ENCODE peak calls at places on chromosomes 7 and 10, in five cellular contexts. B, Z, F, P and H are unnamed samples.

GRCh38 chr7:78398576-78398975 is 600.0 kb downstream of the PHTF2 start:
- DNase-seq in F (no peak), B (no peak), Z (no peak), P (no peak), H (no peak)

GRCh38 chr7:3937564-3937963 is 636.5 kb downstream of the SDK1 start:
- DNase-seq in B (no peak), Z (no peak), P (no peak), F (no peak), H (no peak)

GRCh38 chr10:105774881-105775280 is 1133.8 kb downstream of the SORCS3 start:
- DNase-seq in F (no peak), P (no peak), B (no peak), Z (no peak), H (no peak)

GRCh38 chr7:79352323-79352722 is 101.1 kb downstream of the MAGI2 start:
- DNase-seq in F (no peak), Z (no peak), B (no peak), P (no peak), H (no peak)

GRCh38 chr7:82015751-82016150 is 245.9 kb upstream of the HGF start:
- DNase-seq in Z (no peak), P (no peak), F (no peak), B (no peak), H (no peak)

GRCh38 chr7:108072739-108073138 is 57.4 kb downstream of the LAMB4 start:
- DNase-seq in F (no peak), Z (no peak), P (no peak), B (no peak), H (no peak)

GRCh38 chr10:71244638-71245419 is 32.5 kb downstream of the UNC5B start:
- DNase-seq in P (peak; percentile 75), B (peak; percentile 72), F (peak; percentile 39), Z (peak; percentile 94), H (peak; percentile 85)

GRCh38 chr10:124083740-124084397 is 9.5 kb downstream of the CHST15 start:
- DNase-seq in Z (peak; percentile 41), B (no peak), P (no peak), F (no peak), H (no peak)

GRCh38 chr7:19747740-19748339 is 25.6 kb downstream of the TMEM196 start:
- DNase-seq in B (no peak), Z (no peak), P (peak; percentile 59), F (no peak), H (no peak)

GRCh38 chr10:49632406-49633317 is 18.8 kb downstream of the CHAT start:
- DNase-seq in F (no peak), B (no peak), P (no peak), Z (no peak), H (no peak)

GRCh38 chr10:61933857-61934559 is 32.5 kb downstream of the ARID5B start:
- DNase-seq in B (no peak), Z (no peak), F (no peak), P (no peak), H (no peak)

GRCh38 chr7:109387530-109387929 is 817.9 kb downstream of the DNAJB9 start:
- DNase-seq in F (no peak), P (no peak), B (peak; percentile 4), Z (no peak), H (no peak)

GRCh38 chr10:33506391-33506790 is 171.9 kb upstream of the NRP1 start:
- DNase-seq in P (no peak), B (no peak), Z (no peak), F (no peak), H (no peak)

GRCh38 chr7:135716677-135717238 is 11.2 kb downstream of the SLC13A4 start:
- DNase-seq in F (no peak), Z (peak; percentile 49), P (peak; percentile 93), B (no peak), H (peak; percentile 77)

GRCh38 chr10:108911814-108912541 is 1011.3 kb downstream of the XPNPEP1 start:
- DNase-seq in Z (no peak), B (peak; percentile 25), P (peak; percentile 59), F (peak; percentile 64), H (peak; percentile 34)

GRCh38 chr10:123301077-123301875 is 147.1 kb downstream of the BUB3 start:
- DNase-seq in Z (no peak), P (peak; percentile 5), B (no peak), F (no peak), H (peak; percentile 20)

GRCh38 chr7:97215556-97215955 is 98.1 kb downstream of the SDHAF3 start:
- DNase-seq in F (no peak), B (no peak), P (no peak), Z (no peak), H (no peak)

GRCh38 chr10:109913351-109913902 is 9.9 kb downstream of the XPNPEP1 start:
- DNase-seq in B (no peak), Z (no peak), P (no peak), F (no peak), H (no peak)

GRCh38 chr7:151697515-151697895 is 177.8 kb upstream of the RHEB start:
- DNase-seq in F (no peak), P (no peak), B (no peak), Z (no peak), H (no peak)

GRCh38 chr10:5746197-5746596 is 61.6 kb downstream of the TASOR2 start:
- DNase-seq in B (peak; percentile 21), F (no peak), P (no peak), Z (no peak), H (no peak)

GRCh38 chr10:64430690-64431323 is 909.6 kb downstream of the REEP3 start:
- DNase-seq in P (peak; percentile 1), F (no peak), B (no peak), Z (no peak), H (no peak)

GRCh38 chr7:30232366-30232765 is 52.0 kb upstream of the ZNRF2 start:
- DNase-seq in P (no peak), B (no peak), F (no peak), Z (no peak), H (no peak)

GRCh38 chr10:52740913-52741675 is 31.5 kb downstream of the MBL2 start:
- DNase-seq in B (no peak), Z (no peak), F (peak; percentile 55), P (peak; percentile 23), H (no peak)

GRCh38 chr10:11036424-11037011 is 18.8 kb downstream of the CELF2 start:
- DNase-seq in F (peak; percentile 55), Z (no peak), B (no peak), P (peak; percentile 56), H (no peak)

GRCh38 chr7:75639071-75639892 is 99.5 kb downstream of the HIP1 start:
- DNase-seq in P (peak; percentile 38), B (peak; percentile 62), F (peak; percentile 50), Z (no peak), H (no peak)

GRCh38 chr10:71059059-71059818 is 153.1 kb upstream of the UNC5B start:
- DNase-seq in P (no peak), F (no peak), B (peak; percentile 48), Z (no peak), H (no peak)

GRCh38 chr10:123287594-123288247 is 133.5 kb downstream of the BUB3 start:
- DNase-seq in F (no peak), B (no peak), Z (no peak), P (peak; percentile 23), H (no peak)

GRCh38 chr7:134154581-134155130 is 27.5 kb downstream of the LRGUK start:
- DNase-seq in F (no peak), B (no peak), P (no peak), Z (no peak), H (no peak)

GRCh38 chr10:131675104-131675503 is 225.7 kb upstream of the PPP2R2D start:
- DNase-seq in B (no peak), Z (no peak), F (no peak), P (no peak), H (no peak)

GRCh38 chr10:31322647-31323046 is 3.6 kb downstream of the ZEB1 start:
- DNase-seq in Z (no peak), F (no peak), P (no peak), B (no peak), H (no peak)

GRCh38 chr10:13717936-13718772 is 131.4 kb downstream of the PRPF18 start:
- DNase-seq in Z (no peak), P (peak; percentile 97), F (peak; percentile 90), B (peak; percentile 80), H (peak; percentile 87)

GRCh38 chr7:918441-919113 is 35.9 kb downstream of the ADAP1 start:
- DNase-seq in B (no peak), Z (no peak), P (no peak), F (no peak), H (no peak)

GRCh38 chr7:13099197-13099795 is 411.9 kb downstream of the ARL4A start:
- DNase-seq in B (no peak), F (no peak), Z (no peak), P (peak; percentile 45), H (no peak)

DNA sequence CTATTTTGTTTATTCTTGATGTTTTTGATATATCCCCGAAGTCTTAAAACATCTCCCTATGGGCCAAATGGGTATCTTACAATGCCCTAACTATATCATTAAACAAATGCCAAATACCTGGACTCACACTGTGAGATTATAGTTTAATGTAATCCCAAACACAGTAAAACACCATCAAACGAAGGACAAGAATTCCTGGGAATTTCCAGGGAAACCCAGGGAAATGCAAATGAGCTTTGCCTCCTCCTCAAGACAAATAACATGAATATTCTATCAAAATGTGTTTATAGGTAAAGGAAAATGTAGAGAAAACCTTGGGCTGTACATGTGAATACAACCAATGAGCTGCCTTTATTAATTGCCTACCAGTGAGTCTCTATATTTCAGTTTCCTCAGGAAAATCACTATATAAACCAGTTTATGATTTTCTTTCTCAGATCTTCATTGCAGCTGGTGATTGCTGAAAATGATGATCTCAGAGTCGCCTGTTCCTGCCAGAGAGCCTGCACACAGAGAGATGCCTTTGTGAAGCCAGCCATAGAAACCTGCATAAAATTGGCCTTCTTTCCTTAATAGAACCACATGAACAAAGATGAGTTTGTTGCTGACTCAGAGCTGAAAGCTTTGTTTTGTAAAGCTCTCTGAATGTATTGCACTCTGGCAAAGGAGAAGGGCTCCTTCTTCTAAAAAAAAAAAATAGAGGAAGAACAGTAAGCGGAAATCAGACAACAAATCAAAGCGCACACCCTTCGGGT is 75.5 kb upstream of the PTPRZ1 start:
- DNase-seq in B (no peak), F (no peak), P (peak; percentile 79), Z (no peak), H (no peak)
- H3K4me3 ChIP-seq in B (no peak overlapping the region), F (no peak overlapping the region), P (no peak overlapping the region), Z (no peak overlapping the region), H (no peak overlapping the region)

GRCh38 chr10:21171936-21172773 is 275.0 kb upstream of the NEBL start:
- DNase-seq in F (peak; percentile 42), Z (no peak), P (no peak), B (no peak), H (no peak)
- H3K4me3 ChIP-seq in F (peak overlapping the region; percentile 56), Z (no peak overlapping the region), P (peak overlapping the region; percentile 55), B (peak overlapping the region; percentile 66), H (peak overlapping the region; percentile 64)

GRCh38 chr10:114575417-114576131 is 82.5 kb downstream of the ABLIM1 start:
- DNase-seq in P (no peak), F (no peak), Z (no peak), B (no peak), H (no peak)
- H3K4me3 ChIP-seq in P (no peak overlapping the region), F (no peak overlapping the region), Z (no peak overlapping the region), B (no peak overlapping the region), H (no peak overlapping the region)

DNA sequence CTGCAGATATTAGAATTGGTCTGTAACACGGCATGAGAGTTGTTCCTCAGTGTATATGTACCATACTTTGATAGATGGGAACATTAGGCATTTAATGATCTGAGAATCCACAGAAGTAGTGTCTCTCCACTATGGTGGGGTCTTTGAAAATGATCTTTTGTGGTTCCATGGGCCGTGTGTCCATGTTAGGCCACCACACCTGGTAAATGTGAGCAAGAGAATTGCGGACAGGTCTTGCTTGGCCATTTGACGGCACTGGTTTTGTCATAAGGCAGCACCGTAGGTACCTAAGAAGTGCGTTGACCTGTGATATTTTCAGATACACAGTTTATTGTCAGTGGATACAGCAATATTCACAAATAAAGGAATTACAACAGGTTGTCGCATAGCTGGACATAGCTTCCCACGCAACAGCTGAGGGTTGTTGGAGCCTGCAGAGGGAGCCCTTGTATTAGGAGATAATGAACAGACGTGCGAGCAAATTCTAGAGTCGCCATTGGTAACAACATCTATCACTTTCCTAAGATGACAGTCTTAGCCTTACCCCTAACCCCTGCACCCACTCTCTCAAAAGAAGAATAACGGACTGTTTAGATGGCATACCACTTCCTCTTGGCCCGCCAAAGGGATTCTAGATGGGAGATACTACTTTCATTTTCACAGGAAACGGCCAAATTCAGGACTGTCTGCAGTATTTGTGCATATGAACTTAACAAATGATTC is 111.4 kb downstream of the COL28A1 start:
- DNase-seq in P (peak; percentile 75), F (peak; percentile 69), B (peak; percentile 18), Z (no peak), H (no peak)
- H3K4me3 ChIP-seq in P (peak overlapping the region; percentile 46), F (peak overlapping the region; percentile 51), B (peak overlapping the region; percentile 62), Z (peak overlapping the region; percentile 41), H (peak overlapping the region; percentile 46)